ENCODE peak calls at places on chromosomes 1 and 21, in six cellular contexts. L is nephron progenitor cell, Z is NCI-H1436, V is left colon, R is brain microvascular endothelial cell, K is HFFc6. F is an unnamed sample.

GRCh38 chr1:30732277-30732996 is 9.1 kb upstream of the MATN1 start:
- DNase-seq in L (no peak), Z (no peak), V (no peak), R (no peak), K (no peak), F (no peak)

GRCh38 chr1:77950873-77951272 is 28.0 kb downstream of the FUBP1 start:
- DNase-seq in L (no peak), Z (no peak), V (no peak), R (no peak), K (no peak), F (no peak)

GRCh38 chr1:113759341-113760101 is at the start of gene PHTF1:
- DNase-seq in L (peak), Z (peak), V (peak), R (peak), K (peak), F (peak)

GRCh38 chr1:53365405-53366063 is 37.7 kb upstream of the LRP8 start:
- DNase-seq in L (no peak), Z (no peak), V (no peak), R (no peak), K (no peak), F (no peak)

GRCh38 chr1:7279753-7280150 is 491.3 kb upstream of the VAMP3 start:
- DNase-seq in L (no peak), Z (no peak), V (no peak), R (no peak), K (no peak), F (no peak)

GRCh38 chr1:79859212-79859948 is 852.9 kb upstream of the ADGRL4 start:
- DNase-seq in L (no peak), Z (no peak), V (no peak), R (peak), K (peak), F (no peak)

GRCh38 chr1:40407453-40407852 is 33.9 kb downstream of the SMAP2 start:
- DNase-seq in L (no peak), Z (no peak), V (no peak), R (no peak), K (no peak), F (no peak)

GRCh38 chr1:48043524-48043923 is 46.3 kb upstream of the TRABD2B start:
- DNase-seq in L (no peak), Z (no peak), V (no peak), R (no peak), K (no peak), F (no peak)

GRCh38 chr1:56362994-56363770 is 216.2 kb downstream of the PLPP3 start:
- DNase-seq in L (no peak), Z (no peak), V (no peak), R (no peak), K (no peak), F (no peak)

GRCh38 chr1:224874775-224875174 is 54.7 kb upstream of the DNAH14 start:
- DNase-seq in L (peak), Z (no peak), V (no peak), R (no peak), K (no peak), F (no peak)

GRCh38 chr1:77336730-77337129 is 54.9 kb downstream of the AK5 start:
- DNase-seq in L (no peak), Z (no peak), V (no peak), R (no peak), K (no peak), F (no peak)

GRCh38 chr1:53088616-53089300 is 26.7 kb downstream of the PODN start:
- DNase-seq in L (no peak), Z (no peak), V (no peak), R (no peak), K (no peak), F (no peak)

GRCh38 chr1:210598135-210598652 is 269.5 kb downstream of the HHAT start:
- DNase-seq in L (no peak), Z (no peak), V (peak), R (peak), K (peak), F (no peak)

GRCh38 chr21:31667141-31667540 is 7.6 kb downstream of the SOD1 start:
- DNase-seq in L (no peak), Z (no peak), V (no peak), R (no peak), K (no peak), F (no peak)

GRCh38 chr1:201184734-201185453 is 5.7 kb upstream of the IGFN1 start:
- DNase-seq in L (peak), Z (peak), V (no peak), R (peak), K (peak), F (no peak)

GRCh38 chr1:14891991-14892390 is 261.6 kb upstream of the TMEM51 start:
- DNase-seq in L (no peak), Z (no peak), V (no peak), R (no peak), K (no peak), F (no peak)

GRCh38 chr1:14552246-14552970 is 46.1 kb upstream of the KAZN start:
- DNase-seq in L (no peak), Z (no peak), V (no peak), R (no peak), K (no peak), F (no peak)

GRCh38 chr1:4963251-4963650 is 308.8 kb downstream of the AJAP1 start:
- DNase-seq in L (no peak), Z (no peak), V (no peak), R (peak), K (no peak), F (no peak)

GRCh38 chr1:241077386-241078147 is 279.4 kb downstream of the RGS7 start:
- DNase-seq in L (no peak), Z (no peak), V (no peak), R (no peak), K (no peak), F (no peak)

GRCh38 chr1:216905052-216905580 is 181.9 kb upstream of the ESRRG start:
- DNase-seq in L (no peak), Z (no peak), V (no peak), R (no peak), K (no peak), F (no peak)

GRCh38 chr1:158024737-158025136 is 31.3 kb downstream of the KIRREL1 start:
- DNase-seq in L (no peak), Z (no peak), V (no peak), R (no peak), K (no peak), F (no peak)

GRCh38 chr1:151961795-151962194 is 31.9 kb downstream of the S100A10 start:
- DNase-seq in L (no peak), Z (no peak), V (no peak), R (no peak), K (no peak), F (no peak)

GRCh38 chr1:113459279-113459678 is 69.0 kb downstream of the MAGI3 start:
- DNase-seq in L (no peak), Z (no peak), V (no peak), R (no peak), K (no peak), F (no peak)